ENCODE peak calls at places on chromosomes 13 and 19, in nine cellular contexts. One of them, this sample, is unnamed.
A peak's percentile ranks its signal among the peaks of the same experiment; 100 is the strongest.

GRCh38 chr19:24140099-24140498 is 53.1 kb downstream of the ZNF254 start:
- DNase-seq in GM12864: no peak
- DNase-seq in OCI-LY7: no peak
- DNase-seq in lung: no peak
- DNase-seq in cardiac muscle cell: peak; percentile 84
- DNase-seq in progenitor cell of endocrine pancreas: no peak
- DNase-seq in GM12878: no peak
- DNase-seq in fibroblast of mammary gland: peak; percentile 84
- DNase-seq in thoracic aorta: no peak
- DNase-seq in this sample: no peak

GRCh38 chr19:38264486-38265212 is at the start of gene SPINT2:
- DNase-seq in GM12864: no peak
- DNase-seq in OCI-LY7: peak; percentile 87
- DNase-seq in lung: peak; percentile 42
- DNase-seq in cardiac muscle cell: no peak
- DNase-seq in progenitor cell of endocrine pancreas: peak; percentile 89
- DNase-seq in GM12878: no peak
- DNase-seq in fibroblast of mammary gland: no peak
- DNase-seq in thoracic aorta: no peak
- DNase-seq in this sample: no peak

GRCh38 chr13:77519808-77520207 is 15.7 kb upstream of the SCEL start:
- DNase-seq in GM12864: no peak
- DNase-seq in OCI-LY7: no peak
- DNase-seq in lung: no peak
- DNase-seq in cardiac muscle cell: no peak
- DNase-seq in progenitor cell of endocrine pancreas: no peak
- DNase-seq in GM12878: no peak
- DNase-seq in fibroblast of mammary gland: peak; percentile 70
- DNase-seq in thoracic aorta: no peak
- DNase-seq in this sample: no peak

GRCh38 chr13:36818483-36819063 is 449 bp upstream of the RFXAP start:
- DNase-seq in GM12864: no peak
- DNase-seq in OCI-LY7: no peak
- DNase-seq in lung: no peak
- DNase-seq in cardiac muscle cell: no peak
- DNase-seq in progenitor cell of endocrine pancreas: no peak
- DNase-seq in GM12878: no peak
- DNase-seq in fibroblast of mammary gland: peak; percentile 24
- DNase-seq in thoracic aorta: no peak
- DNase-seq in this sample: no peak

GRCh38 chr13:59823495-59823894 is 340.2 kb downstream of the DIAPH3 start:
- DNase-seq in GM12864: no peak
- DNase-seq in OCI-LY7: no peak
- DNase-seq in lung: no peak
- DNase-seq in cardiac muscle cell: peak; percentile 46
- DNase-seq in progenitor cell of endocrine pancreas: no peak
- DNase-seq in GM12878: no peak
- DNase-seq in fibroblast of mammary gland: peak; percentile 68
- DNase-seq in thoracic aorta: no peak
- DNase-seq in this sample: no peak

GRCh38 chr19:54136086-54136863 is 1.3 kb upstream of the CNOT3 start:
- DNase-seq in GM12864: no peak
- DNase-seq in OCI-LY7: no peak
- DNase-seq in lung: no peak
- DNase-seq in cardiac muscle cell: no peak
- DNase-seq in progenitor cell of endocrine pancreas: no peak
- DNase-seq in GM12878: no peak
- DNase-seq in fibroblast of mammary gland: peak; percentile 19
- DNase-seq in thoracic aorta: no peak
- DNase-seq in this sample: no peak

GRCh38 chr19:19468424-19469050 is 46.8 kb downstream of the TSSK6 start:
- DNase-seq in GM12864: no peak
- DNase-seq in OCI-LY7: peak; percentile 48
- DNase-seq in lung: no peak
- DNase-seq in cardiac muscle cell: no peak
- DNase-seq in progenitor cell of endocrine pancreas: no peak
- DNase-seq in GM12878: no peak
- DNase-seq in fibroblast of mammary gland: peak; percentile 45
- DNase-seq in thoracic aorta: no peak
- DNase-seq in this sample: no peak

GRCh38 chr13:104571161-104571889 is 1505.1 kb upstream of the SLC10A2 start:
- DNase-seq in GM12864: no peak
- DNase-seq in OCI-LY7: no peak
- DNase-seq in lung: peak; percentile 67
- DNase-seq in cardiac muscle cell: peak; percentile 90
- DNase-seq in progenitor cell of endocrine pancreas: peak; percentile 56
- DNase-seq in GM12878: no peak
- DNase-seq in fibroblast of mammary gland: peak; percentile 75
- DNase-seq in thoracic aorta: peak; percentile 57
- DNase-seq in this sample: no peak

GRCh38 chr13:33281951-33282595 is 3.5 kb downstream of the STARD13 start:
- DNase-seq in GM12864: no peak
- DNase-seq in OCI-LY7: no peak
- DNase-seq in lung: no peak
- DNase-seq in cardiac muscle cell: no peak
- DNase-seq in progenitor cell of endocrine pancreas: no peak
- DNase-seq in GM12878: no peak
- DNase-seq in fibroblast of mammary gland: peak; percentile 91
- DNase-seq in thoracic aorta: no peak
- DNase-seq in this sample: no peak

GRCh38 chr13:114164681-114165429 is 14.2 kb upstream of the CFAP97D2 start:
- DNase-seq in GM12864: no peak
- DNase-seq in OCI-LY7: no peak
- DNase-seq in lung: no peak
- DNase-seq in cardiac muscle cell: no peak
- DNase-seq in progenitor cell of endocrine pancreas: no peak
- DNase-seq in GM12878: no peak
- DNase-seq in fibroblast of mammary gland: no peak
- DNase-seq in thoracic aorta: no peak
- DNase-seq in this sample: no peak

GRCh38 chr19:51927859-51928258 is 587 bp downstream of the ZNF613 start:
- DNase-seq in GM12864: no peak
- DNase-seq in OCI-LY7: no peak
- DNase-seq in lung: no peak
- DNase-seq in cardiac muscle cell: no peak
- DNase-seq in progenitor cell of endocrine pancreas: no peak
- DNase-seq in GM12878: no peak
- DNase-seq in fibroblast of mammary gland: no peak
- DNase-seq in thoracic aorta: no peak
- DNase-seq in this sample: no peak

GRCh38 chr19:3977242-3978143 is 6.6 kb upstream of the DAPK3 start:
- DNase-seq in GM12864: no peak
- DNase-seq in OCI-LY7: no peak
- DNase-seq in lung: no peak
- DNase-seq in cardiac muscle cell: no peak
- DNase-seq in progenitor cell of endocrine pancreas: no peak
- DNase-seq in GM12878: no peak
- DNase-seq in fibroblast of mammary gland: no peak
- DNase-seq in thoracic aorta: no peak
- DNase-seq in this sample: no peak

GRCh38 chr19:41239961-41240574 is 21.0 kb downstream of the AXL start:
- DNase-seq in GM12864: no peak
- DNase-seq in OCI-LY7: no peak
- DNase-seq in lung: no peak
- DNase-seq in cardiac muscle cell: no peak
- DNase-seq in progenitor cell of endocrine pancreas: no peak
- DNase-seq in GM12878: no peak
- DNase-seq in fibroblast of mammary gland: no peak
- DNase-seq in thoracic aorta: no peak
- DNase-seq in this sample: no peak

GRCh38 chr13:27001705-27002104 is 169.9 kb downstream of the USP12 start:
- DNase-seq in GM12864: no peak
- DNase-seq in OCI-LY7: peak; percentile 42
- DNase-seq in lung: no peak
- DNase-seq in cardiac muscle cell: no peak
- DNase-seq in progenitor cell of endocrine pancreas: no peak
- DNase-seq in GM12878: no peak
- DNase-seq in fibroblast of mammary gland: no peak
- DNase-seq in thoracic aorta: no peak
- DNase-seq in this sample: no peak

GRCh38 chr19:15583346-15583745 is 31.7 kb upstream of the CYP4F8 start:
- DNase-seq in GM12864: no peak
- DNase-seq in OCI-LY7: no peak
- DNase-seq in lung: peak; percentile 25
- DNase-seq in cardiac muscle cell: no peak
- DNase-seq in progenitor cell of endocrine pancreas: no peak
- DNase-seq in GM12878: no peak
- DNase-seq in fibroblast of mammary gland: no peak
- DNase-seq in thoracic aorta: no peak
- DNase-seq in this sample: no peak

GRCh38 chr19:15587663-15588062 is 27.4 kb upstream of the CYP4F8 start:
- DNase-seq in GM12864: no peak
- DNase-seq in OCI-LY7: no peak
- DNase-seq in lung: peak; percentile 59
- DNase-seq in cardiac muscle cell: no peak
- DNase-seq in progenitor cell of endocrine pancreas: no peak
- DNase-seq in GM12878: no peak
- DNase-seq in fibroblast of mammary gland: no peak
- DNase-seq in thoracic aorta: no peak
- DNase-seq in this sample: no peak

GRCh38 chr19:15584095-15584494 is 30.9 kb upstream of the CYP4F8 start:
- DNase-seq in GM12864: no peak
- DNase-seq in OCI-LY7: no peak
- DNase-seq in lung: peak; percentile 11
- DNase-seq in cardiac muscle cell: no peak
- DNase-seq in progenitor cell of endocrine pancreas: no peak
- DNase-seq in GM12878: no peak
- DNase-seq in fibroblast of mammary gland: no peak
- DNase-seq in thoracic aorta: no peak
- DNase-seq in this sample: no peak

GRCh38 chr19:15589760-15590451 is 25.1 kb upstream of the CYP4F8 start:
- DNase-seq in GM12864: no peak
- DNase-seq in OCI-LY7: no peak
- DNase-seq in lung: peak; percentile 16
- DNase-seq in cardiac muscle cell: no peak
- DNase-seq in progenitor cell of endocrine pancreas: no peak
- DNase-seq in GM12878: no peak
- DNase-seq in fibroblast of mammary gland: no peak
- DNase-seq in thoracic aorta: no peak
- DNase-seq in this sample: no peak

DNA sequence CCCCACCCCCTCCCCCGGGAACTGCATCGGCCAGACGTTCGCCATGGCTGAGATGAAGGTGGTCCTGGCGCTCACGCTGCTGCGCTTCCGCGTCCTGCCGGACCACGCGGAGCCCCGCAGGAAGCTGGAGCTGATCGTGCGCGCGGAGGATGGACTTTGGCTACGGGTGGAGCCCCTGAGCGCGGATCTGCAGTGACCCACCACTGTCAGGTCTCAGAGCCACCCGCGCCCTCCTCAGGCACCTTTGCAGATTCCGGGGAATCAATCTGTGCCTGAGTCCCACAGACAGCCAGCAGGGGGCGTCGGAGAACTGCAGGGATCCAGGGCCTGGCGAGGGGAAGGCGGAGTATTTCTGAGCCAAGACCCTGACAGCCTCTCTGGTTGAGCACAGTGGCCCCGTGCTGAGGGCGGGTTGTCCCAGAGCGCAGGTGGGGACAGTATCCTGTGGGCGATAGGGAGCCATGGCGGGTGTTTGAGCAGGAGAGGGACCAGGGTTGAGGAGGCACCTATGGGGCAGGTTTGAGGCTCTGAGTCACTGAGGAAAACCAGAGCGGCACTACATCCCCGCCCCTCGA is 30.4 kb upstream of the CYP4F8 start:
- DNase-seq in GM12864: peak; percentile 4
- DNase-seq in OCI-LY7: peak; percentile 53
- DNase-seq in lung: peak; percentile 80
- DNase-seq in cardiac muscle cell: peak; percentile 68
- DNase-seq in progenitor cell of endocrine pancreas: no peak
- DNase-seq in GM12878: no peak
- DNase-seq in fibroblast of mammary gland: peak; percentile 45
- DNase-seq in thoracic aorta: peak; percentile 28
- DNase-seq in this sample: peak; percentile 75
- TF ChIP-seq CTCF in GM12864: peak; percentile 93
- TF ChIP-seq CTCF in OCI-LY7: peak; percentile 87
- TF ChIP-seq CTCF in lung: peak; percentile 76
- TF ChIP-seq CTCF in cardiac muscle cell: peak; percentile 95
- TF ChIP-seq CTCF in progenitor cell of endocrine pancreas: peak; percentile 37
- TF ChIP-seq CTCF in GM12878: peak; percentile 92
- TF ChIP-seq CTCF in fibroblast of mammary gland: peak; percentile 82
- TF ChIP-seq CTCF in thoracic aorta: peak; percentile 85
- TF ChIP-seq CTCF in this sample: no peak

GRCh38 chr13:49679244-49679643 is 12.0 kb downstream of the EBPL start:
- DNase-seq in GM12864: no peak
- DNase-seq in OCI-LY7: peak; percentile 34
- DNase-seq in lung: no peak
- DNase-seq in cardiac muscle cell: peak; percentile 30
- DNase-seq in progenitor cell of endocrine pancreas: no peak
- DNase-seq in GM12878: no peak
- DNase-seq in fibroblast of mammary gland: no peak
- DNase-seq in thoracic aorta: no peak
- DNase-seq in this sample: no peak
- TF ChIP-seq CTCF in GM12864: peak; percentile 53
- TF ChIP-seq CTCF in OCI-LY7: peak; percentile 65
- TF ChIP-seq CTCF in lung: no peak
- TF ChIP-seq CTCF in cardiac muscle cell: peak; percentile 13
- TF ChIP-seq CTCF in progenitor cell of endocrine pancreas: no peak
- TF ChIP-seq CTCF in GM12878: no peak
- TF ChIP-seq CTCF in fibroblast of mammary gland: peak; percentile 16
- TF ChIP-seq CTCF in thoracic aorta: no peak
- TF ChIP-seq CTCF in this sample: no peak

GRCh38 chr19:48636859-48637448 is at the start of gene DBP:
- DNase-seq in GM12864: no peak
- DNase-seq in OCI-LY7: no peak
- DNase-seq in lung: no peak
- DNase-seq in cardiac muscle cell: no peak
- DNase-seq in progenitor cell of endocrine pancreas: no peak
- DNase-seq in GM12878: no peak
- DNase-seq in fibroblast of mammary gland: no peak
- DNase-seq in thoracic aorta: no peak
- DNase-seq in this sample: no peak
- TF ChIP-seq CTCF in GM12864: peak; percentile 29
- TF ChIP-seq CTCF in OCI-LY7: peak; percentile 60
- TF ChIP-seq CTCF in lung: no peak
- TF ChIP-seq CTCF in cardiac muscle cell: peak; percentile 10
- TF ChIP-seq CTCF in progenitor cell of endocrine pancreas: peak; percentile 31
- TF ChIP-seq CTCF in GM12878: peak; percentile 8
- TF ChIP-seq CTCF in fibroblast of mammary gland: no peak
- TF ChIP-seq CTCF in thoracic aorta: no peak
- TF ChIP-seq CTCF in this sample: no peak

GRCh38 chr13:92126399-92126798 is 728.0 kb downstream of the GPC5 start:
- DNase-seq in GM12864: no peak
- DNase-seq in OCI-LY7: no peak
- DNase-seq in lung: no peak
- DNase-seq in cardiac muscle cell: no peak
- DNase-seq in progenitor cell of endocrine pancreas: no peak
- DNase-seq in GM12878: no peak
- DNase-seq in fibroblast of mammary gland: no peak
- DNase-seq in thoracic aorta: no peak
- DNase-seq in this sample: no peak

DNA sequence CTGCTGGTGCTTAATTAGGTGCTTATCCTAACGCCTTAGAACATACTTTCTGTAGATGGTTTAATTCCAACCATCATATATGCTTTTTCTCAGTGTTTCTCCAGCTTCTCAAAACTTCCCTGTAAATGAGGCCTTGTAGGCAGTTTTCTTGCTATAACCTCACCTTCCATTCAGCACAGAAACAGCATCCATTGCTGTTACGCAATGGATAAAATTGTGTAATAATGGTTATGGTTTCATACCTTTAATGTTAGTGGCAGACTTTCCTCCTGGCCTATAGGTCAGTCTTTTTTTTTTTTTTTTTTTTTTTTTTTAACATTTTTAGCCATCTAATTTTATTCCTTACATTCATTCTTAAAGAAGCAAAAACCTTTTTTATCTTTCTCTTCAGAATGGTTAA is 724.0 kb downstream of the GPC5 start:
- DNase-seq in GM12864: no peak
- DNase-seq in OCI-LY7: no peak
- DNase-seq in lung: no peak
- DNase-seq in cardiac muscle cell: peak; percentile 29
- DNase-seq in progenitor cell of endocrine pancreas: no peak
- DNase-seq in GM12878: no peak
- DNase-seq in fibroblast of mammary gland: peak; percentile 3
- DNase-seq in thoracic aorta: no peak
- DNase-seq in this sample: no peak
- TF ChIP-seq CTCF in GM12864: no peak
- TF ChIP-seq CTCF in OCI-LY7: no peak
- TF ChIP-seq CTCF in lung: no peak
- TF ChIP-seq CTCF in cardiac muscle cell: no peak
- TF ChIP-seq CTCF in progenitor cell of endocrine pancreas: no peak
- TF ChIP-seq CTCF in GM12878: no peak
- TF ChIP-seq CTCF in fibroblast of mammary gland: no peak
- TF ChIP-seq CTCF in thoracic aorta: no peak
- TF ChIP-seq CTCF in this sample: no peak